ENCODE peak calls at places on chromosomes 3 and 15, in five cellular contexts. N, X, I, F and Q are unnamed samples.

GRCh38 chr3:34895841-34896240 is 743.5 kb upstream of the ARPP21 start:
- DNase-seq in N (no peak), X (no peak), F (no peak), I (no peak), Q (no peak)

GRCh38 chr3:73536952-73537351 is 87.8 kb downstream of the PDZRN3 start:
- DNase-seq in X (no peak), N (no peak), I (no peak), F (no peak), Q (no peak)

GRCh38 chr3:54212723-54213122 is 90.4 kb downstream of the CACNA2D3 start:
- DNase-seq in F (no peak), X (no peak), N (no peak), I (no peak), Q (no peak)

GRCh38 chr3:57956119-57956832 is 51.9 kb upstream of the FLNB start:
- DNase-seq in N (no peak), F (peak), X (no peak), I (no peak), Q (no peak)

GRCh38 chr3:12972791-12973702 is 100.2 kb downstream of the IQSEC1 start:
- DNase-seq in I (no peak), X (no peak), F (no peak), N (no peak), Q (no peak)

GRCh38 chr3:44509985-44510360 is 32.5 kb upstream of the ZNF445 start:
- DNase-seq in X (no peak), F (peak), N (no peak), I (peak), Q (no peak)

GRCh38 chr3:3191675-3192480 is 12.4 kb upstream of the CRBN start:
- DNase-seq in F (no peak), N (no peak), I (peak), X (no peak), Q (no peak)

GRCh38 chr3:8223766-8224165 is 277.9 kb upstream of the LMCD1 start:
- DNase-seq in I (no peak), X (no peak), N (no peak), F (no peak), Q (no peak)

GRCh38 chr3:53113293-53114010 is 16.8 kb downstream of the RFT1 start:
- DNase-seq in N (no peak), I (no peak), F (no peak), X (no peak), Q (no peak)

GRCh38 chr15:82572311-82572710 is 32.1 kb upstream of the RPS17 start:
- DNase-seq in F (no peak), I (no peak), X (no peak), N (no peak), Q (no peak)

GRCh38 chr3:57120040-57120802 is 44.9 kb downstream of the IL17RD start:
- DNase-seq in I (no peak), N (no peak), X (no peak), F (no peak), Q (no peak)

GRCh38 chr3:39264053-39264452 is 15.8 kb downstream of the CX3CR1 start:
- DNase-seq in I (no peak), F (no peak), X (no peak), N (no peak), Q (no peak)

GRCh38 chr15:99324082-99324620 is 72.9 kb downstream of the LRRC28 start:
- DNase-seq in I (no peak), X (peak), N (no peak), F (peak), Q (no peak)

GRCh38 chr15:52503788-52504496 is 24.7 kb downstream of the MYO5A start:
- DNase-seq in F (no peak), I (peak), X (no peak), N (no peak), Q (no peak)

GRCh38 chr3:197961582-197961945 is 1.5 kb downstream of the LMLN start:
- DNase-seq in N (no peak), X (no peak), I (peak), F (no peak), Q (no peak)

GRCh38 chr15:81296218-81296617 is 27.7 kb downstream of the STARD5 start:
- DNase-seq in I (no peak), X (no peak), F (no peak), N (no peak), Q (no peak)

GRCh38 chr3:194880940-194881925 is 195.6 kb downstream of the FAM43A start:
- DNase-seq in N (no peak), X (no peak), I (no peak), F (no peak), Q (no peak)

GRCh38 chr3:114498779-114499370 is 205.0 kb downstream of the TIGIT start:
- DNase-seq in F (peak), I (peak), N (no peak), X (peak), Q (peak)

GRCh38 chr3:128873623-128874022 is 5.8 kb upstream of the ACAD9 start:
- DNase-seq in I (no peak), X (no peak), F (no peak), N (no peak), Q (no peak)

GRCh38 chr15:58771621-58772235 is 626 bp downstream of the MINDY2 start:
- DNase-seq in I (peak), F (peak), X (no peak), N (no peak), Q (no peak)

GRCh38 chr15:58491151-58491473 is 59.3 kb downstream of the LIPC start:
- DNase-seq in N (no peak), F (no peak), I (no peak), X (no peak), Q (no peak)

GRCh38 chr3:82586414-82586813 is 825.0 kb upstream of the GBE1 start:
- DNase-seq in F (no peak), I (no peak), X (no peak), N (no peak), Q (no peak)

GRCh38 chr3:124634210-124635168 is 95.8 kb upstream of the UMPS start:
- DNase-seq in F (peak), I (no peak), X (no peak), N (no peak), Q (peak)

GRCh38 chr15:94843060-94843459 is 611.7 kb downstream of the MCTP2 start:
- DNase-seq in N (no peak), F (no peak), I (no peak), X (no peak), Q (no peak)

GRCh38 chr3:194985031-194985578 is 285.9 kb downstream of the XXYLT1 start:
- DNase-seq in F (no peak), N (no peak), X (peak), I (peak), Q (peak)

GRCh38 chr3:126557761-126558160 is 971 bp downstream of the C3orf22 start:
- DNase-seq in X (no peak), I (no peak), N (no peak), F (no peak), Q (no peak)

GRCh38 chr3:52489453-52489852 is 5.7 kb upstream of the STAB1 start:
- DNase-seq in N (no peak), X (no peak), I (no peak), F (no peak), Q (no peak)

GRCh38 chr3:188244395-188244861 is 90.5 kb downstream of the LPP start:
- DNase-seq in F (peak), N (no peak), X (peak), I (no peak), Q (no peak)

GRCh38 chr3:47434849-47435248 is 40.9 kb downstream of the SCAP start:
- DNase-seq in N (no peak), I (no peak), F (no peak), X (no peak), Q (no peak)

GRCh38 chr15:53835309-53835708 is 75.8 kb upstream of the WDR72 start:
- DNase-seq in F (peak), N (no peak), X (no peak), I (no peak), Q (no peak)
- TF ChIP-seq REST in F (no peak), N (no peak), X (no peak), I (no peak), Q (no peak)

GRCh38 chr3:178536271-178537079 is at the start of gene KCNMB2:
- DNase-seq in F (no peak), N (no peak), I (no peak), X (no peak), Q (no peak)
- TF ChIP-seq REST in F (no peak), N (no peak), I (no peak), X (no peak), Q (no peak)

DNA sequence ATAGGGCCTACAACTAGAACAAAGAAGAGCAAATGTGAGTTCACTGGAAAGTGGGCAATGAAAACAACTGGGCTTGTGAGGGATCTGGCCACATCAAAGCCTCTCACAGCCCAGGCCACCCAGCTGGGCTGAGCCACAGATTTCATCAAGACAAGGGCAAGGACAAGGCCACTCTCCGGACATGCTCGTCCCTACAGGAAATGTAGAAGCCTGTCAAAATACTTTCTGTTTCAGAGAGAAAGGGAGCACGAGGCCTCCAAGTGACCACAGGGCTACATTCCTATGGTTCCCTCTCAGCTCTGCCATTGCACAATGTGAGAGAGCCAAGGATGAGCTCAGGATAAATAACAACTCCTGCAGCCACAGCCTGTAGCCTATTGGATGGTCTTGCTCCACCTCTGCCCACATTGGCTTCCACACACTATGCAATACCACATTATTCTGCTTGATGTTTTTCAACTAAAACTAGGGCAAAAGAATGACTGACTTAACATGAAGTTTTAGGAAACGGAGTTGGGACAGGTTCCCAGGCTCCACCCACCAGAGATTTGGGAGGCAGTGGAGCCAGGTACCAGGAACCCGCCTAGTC is 12.1 kb downstream of the TBC1D2B start:
- DNase-seq in F (no peak), X (no peak), N (no peak), I (no peak), Q (peak)
- TF ChIP-seq REST in F (no peak), X (no peak), N (no peak), I (no peak), Q (peak)

GRCh38 chr15:72353266-72353665 is 22.5 kb downstream of the HEXA start:
- DNase-seq in F (no peak), I (no peak), N (no peak), X (no peak), Q (no peak)

GRCh38 chr15:72354496-72354895 is 21.3 kb downstream of the HEXA start:
- DNase-seq in F (no peak), N (no peak), X (no peak), I (no peak), Q (no peak)

GRCh38 chr15:72358121-72358520 is 17.7 kb downstream of the HEXA start:
- DNase-seq in N (no peak), F (no peak), I (no peak), X (no peak), Q (no peak)

GRCh38 chr15:72358532-72359180 is 17.2 kb downstream of the HEXA start:
- DNase-seq in X (no peak), I (peak), N (no peak), F (no peak), Q (peak)
- TF ChIP-seq REST in X (no peak), I (no peak), N (no peak), F (no peak), Q (no peak)

GRCh38 chr3:64239841-64240240 is 14.6 kb upstream of the PRICKLE2 start:
- DNase-seq in X (no peak), N (no peak), F (no peak), I (no peak), Q (no peak)

GRCh38 chr3:64240959-64241358 is 15.7 kb upstream of the PRICKLE2 start:
- DNase-seq in I (no peak), N (no peak), X (no peak), F (no peak), Q (no peak)

GRCh38 chr3:64244011-64244942 is 19.0 kb upstream of the PRICKLE2 start:
- DNase-seq in N (no peak), I (peak), F (peak), X (peak), Q (peak)

GRCh38 chr3:64240445-64240844 is 15.2 kb upstream of the PRICKLE2 start:
- DNase-seq in I (no peak), X (no peak), N (no peak), F (no peak), Q (no peak)

GRCh38 chr3:64242435-64242834 is 17.2 kb upstream of the PRICKLE2 start:
- DNase-seq in X (no peak), I (no peak), N (no peak), F (no peak), Q (peak)
- TF ChIP-seq REST in X (no peak), I (no peak), N (no peak), F (no peak), Q (no peak)

GRCh38 chr3:45988100-45988761 is 7.4 kb downstream of the FYCO1 start:
- DNase-seq in F (no peak), N (no peak), I (no peak), X (no peak), Q (no peak)
- TF ChIP-seq REST in F (no peak), N (no peak), I (no peak), X (no peak), Q (no peak)

GRCh38 chr3:29639621-29640290 is 358.9 kb downstream of the RBMS3 start:
- DNase-seq in I (no peak), N (no peak), F (no peak), X (no peak), Q (no peak)

GRCh38 chr3:29637093-29637492 is 356.2 kb downstream of the RBMS3 start:
- DNase-seq in F (no peak), N (no peak), I (no peak), X (no peak), Q (no peak)

GRCh38 chr3:29635888-29636287 is 355.0 kb downstream of the RBMS3 start:
- DNase-seq in F (no peak), I (no peak), X (no peak), N (no peak), Q (peak)
- TF ChIP-seq REST in F (no peak), I (no peak), X (no peak), N (no peak), Q (no peak)

GRCh38 chr15:33313491-33313890 is 2.7 kb downstream of the RYR3 start:
- DNase-seq in F (no peak), X (no peak), N (no peak), I (no peak), Q (no peak)
- TF ChIP-seq REST in F (no peak), X (no peak), N (no peak), I (no peak), Q (no peak)

GRCh38 chr15:100663066-100663465 is 60.7 kb downstream of the ASB7 start:
- DNase-seq in F (peak), X (peak), I (peak), N (no peak), Q (no peak)
- TF ChIP-seq REST in F (no peak), X (no peak), I (no peak), N (no peak), Q (no peak)

GRCh38 chr3:27431116-27431515 is 53.1 kb downstream of the SLC4A7 start:
- DNase-seq in F (peak), N (peak), I (no peak), X (peak), Q (no peak)
- TF ChIP-seq REST in F (no peak), N (no peak), I (no peak), X (no peak), Q (no peak)